ENCODE peak calls at places on chromosomes 6 and 20, in ten cellular contexts. H is psoas muscle; M is CD8-positive, alpha-beta T cell; A is esophagus squamous epithelium; X is tibial artery; V is left ventricle myocardium inferior; K is breast epithelium; C is spleen; Y is right cardiac atrium; W is heart right ventricle. N is an unnamed sample.
A peak's percentile ranks its signal among the peaks of the same experiment; 100 is the strongest.

GRCh38 chr6:168150551-168151444 is 71.8 kb upstream of the FRMD1 start:
- DNase-seq in H (no peak), M (no peak), A (no peak), X (no peak), V (no peak), K (no peak), C (no peak), Y (no peak), W (no peak), N (peak; percentile 30)

GRCh38 chr20:10239954-10240353 is 21.3 kb downstream of the SNAP25 start:
- DNase-seq in H (no peak), M (no peak), A (no peak), X (no peak), V (no peak), K (peak; percentile 62), C (no peak), Y (no peak), W (no peak), N (no peak)

GRCh38 chr20:38057351-38057972 is 23.9 kb downstream of the RPRD1B start:
- DNase-seq in H (peak; percentile 84), M (peak; percentile 82), A (no peak), X (peak; percentile 90), V (peak; percentile 86), K (peak; percentile 78), C (peak; percentile 94), Y (peak; percentile 96), W (peak; percentile 86), N (peak; percentile 90)

GRCh38 chr6:97026298-97026697 is 101.8 kb downstream of the KLHL32 start:
- DNase-seq in H (no peak), M (no peak), A (no peak), X (no peak), V (no peak), K (no peak), C (no peak), Y (no peak), W (no peak), N (no peak)

GRCh38 chr6:10659697-10660348 is 34.6 kb downstream of the C6orf52 start:
- DNase-seq in H (no peak), M (no peak), A (no peak), X (no peak), V (peak; percentile 16), K (no peak), C (peak; percentile 79), Y (peak; percentile 53), W (peak; percentile 20), N (no peak)

GRCh38 chr20:20440473-20440872 is 72.6 kb downstream of the INSM1 start:
- DNase-seq in H (no peak), M (no peak), A (no peak), X (no peak), V (no peak), K (no peak), C (no peak), Y (no peak), W (no peak), N (no peak)

GRCh38 chr6:157068691-157069228 is 254.6 kb downstream of the TMEM242 start:
- DNase-seq in H (no peak), M (no peak), A (no peak), X (no peak), V (no peak), K (no peak), C (no peak), Y (no peak), W (no peak), N (no peak)

GRCh38 chr6:75963569-75963968 is 108.9 kb downstream of the IMPG1 start:
- DNase-seq in H (no peak), M (no peak), A (no peak), X (no peak), V (no peak), K (no peak), C (no peak), Y (no peak), W (no peak), N (no peak)

GRCh38 chr6:43842964-43843645 is 73.1 kb downstream of the VEGFA start:
- DNase-seq in H (no peak), M (no peak), A (no peak), X (no peak), V (no peak), K (no peak), C (no peak), Y (no peak), W (no peak), N (no peak)

GRCh38 chr6:43847741-43848630 is 78.0 kb downstream of the VEGFA start:
- DNase-seq in H (no peak), M (no peak), A (no peak), X (no peak), V (no peak), K (no peak), C (no peak), Y (no peak), W (no peak), N (no peak)

GRCh38 chr6:43843669-43844171 is 73.7 kb downstream of the VEGFA start:
- DNase-seq in H (no peak), M (no peak), A (no peak), X (no peak), V (no peak), K (no peak), C (no peak), Y (no peak), W (no peak), N (no peak)

GRCh38 chr6:43846556-43846955 is 76.5 kb downstream of the VEGFA start:
- DNase-seq in H (no peak), M (no peak), A (no peak), X (no peak), V (no peak), K (no peak), C (no peak), Y (no peak), W (no peak), N (no peak)

DNA sequence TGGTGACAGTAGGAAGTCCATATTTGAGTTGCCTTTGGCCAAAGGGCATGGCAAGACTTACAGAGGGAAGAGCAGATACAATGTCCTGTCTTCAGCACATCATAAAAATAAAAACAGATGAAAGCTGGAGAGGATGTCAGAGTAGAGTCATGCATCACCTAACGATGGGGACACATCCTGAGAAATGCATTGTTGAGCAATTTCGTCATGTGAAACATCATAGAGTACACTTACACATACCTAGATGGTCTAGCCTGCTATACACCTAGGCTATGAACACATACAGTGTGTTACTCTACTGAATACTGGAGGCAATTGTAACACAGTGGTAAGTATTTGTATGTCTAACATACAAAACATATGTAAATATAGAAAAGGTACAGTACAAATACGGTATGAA is 75.6 kb downstream of the VEGFA start:
- DNase-seq in H (no peak), M (no peak), A (no peak), X (no peak), V (no peak), K (no peak), C (no peak), Y (no peak), W (no peak), N (no peak)
- H3K4me1 ChIP-seq in H (no peaks in the 10 kb centered on the region), M (no peaks in the 10 kb centered on the region), A (no peaks in the 10 kb centered on the region), X (no peaks in the 10 kb centered on the region), V (no peaks in the 10 kb centered on the region), K (no peaks in the 10 kb centered on the region), C (no peaks in the 10 kb centered on the region), Y (no peaks in the 10 kb centered on the region), W (no peaks in the 10 kb centered on the region), N (no peaks in the 10 kb centered on the region)

GRCh38 chr20:32554965-32555289 is 30.2 kb downstream of the NOL4L start:
- DNase-seq in H (no peak), M (no peak), A (no peak), X (no peak), V (no peak), K (no peak), C (no peak), Y (no peak), W (no peak), N (no peak)

GRCh38 chr20:32551693-32552092 is 33.4 kb downstream of the NOL4L start:
- DNase-seq in H (no peak), M (no peak), A (no peak), X (no peak), V (no peak), K (no peak), C (no peak), Y (no peak), W (no peak), N (no peak)

GRCh38 chr20:32556312-32557184 is 28.6 kb downstream of the NOL4L start:
- DNase-seq in H (no peak), M (no peak), A (no peak), X (no peak), V (no peak), K (peak; percentile 70), C (no peak), Y (no peak), W (no peak), N (no peak)

GRCh38 chr20:32555584-32555983 is 29.5 kb downstream of the NOL4L start:
- DNase-seq in H (no peak), M (no peak), A (no peak), X (no peak), V (no peak), K (no peak), C (no peak), Y (no peak), W (no peak), N (no peak)

GRCh38 chr20:32553618-32554017 is 31.5 kb downstream of the NOL4L start:
- DNase-seq in H (no peak), M (no peak), A (no peak), X (no peak), V (no peak), K (no peak), C (no peak), Y (no peak), W (no peak), N (no peak)
- H3K4me1 ChIP-seq in H (no peaks in the 10 kb centered on the region), M (peaks cover 46% of the 10 kb centered on the region), A (no peaks in the 10 kb centered on the region), X (no peaks in the 10 kb centered on the region), V (no peaks in the 10 kb centered on the region), K (no peaks in the 10 kb centered on the region), C (peaks cover 3% of the 10 kb centered on the region), Y (no peaks in the 10 kb centered on the region), W (peaks cover 6% of the 10 kb centered on the region), N (no peaks in the 10 kb centered on the region)

DNA sequence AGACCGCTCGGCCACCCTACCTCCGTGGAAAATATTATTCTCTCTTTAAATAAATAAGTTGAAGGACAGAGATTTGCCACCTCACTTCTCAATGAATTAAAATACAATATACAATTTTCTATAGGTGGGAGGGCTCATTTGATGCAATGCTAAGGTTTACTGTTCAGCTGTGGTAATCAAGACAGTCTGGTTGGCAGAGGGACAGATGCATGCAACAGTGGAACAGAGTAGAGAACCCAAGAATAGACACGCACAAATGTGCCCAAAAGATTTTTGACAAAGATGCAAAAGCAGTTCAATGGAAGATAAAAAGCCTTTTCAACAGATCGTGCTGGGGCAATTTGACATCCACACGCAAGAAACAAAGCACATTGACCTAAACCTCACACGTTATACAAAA is 145.2 kb downstream of the CEBPB start:
- DNase-seq in H (no peak), M (no peak), A (no peak), X (no peak), V (no peak), K (no peak), C (no peak), Y (no peak), W (no peak), N (no peak)
- H3K4me1 ChIP-seq in H (peaks cover 6% of the 10 kb centered on the region), M (peaks cover 24% of the 10 kb centered on the region), A (no peaks in the 10 kb centered on the region), X (peaks cover 8% of the 10 kb centered on the region), V (no peaks in the 10 kb centered on the region), K (peaks cover 12% of the 10 kb centered on the region), C (peaks cover 14% of the 10 kb centered on the region), Y (no peaks in the 10 kb centered on the region), W (peaks cover 80% of the 10 kb centered on the region), N (no peaks in the 10 kb centered on the region)

DNA sequence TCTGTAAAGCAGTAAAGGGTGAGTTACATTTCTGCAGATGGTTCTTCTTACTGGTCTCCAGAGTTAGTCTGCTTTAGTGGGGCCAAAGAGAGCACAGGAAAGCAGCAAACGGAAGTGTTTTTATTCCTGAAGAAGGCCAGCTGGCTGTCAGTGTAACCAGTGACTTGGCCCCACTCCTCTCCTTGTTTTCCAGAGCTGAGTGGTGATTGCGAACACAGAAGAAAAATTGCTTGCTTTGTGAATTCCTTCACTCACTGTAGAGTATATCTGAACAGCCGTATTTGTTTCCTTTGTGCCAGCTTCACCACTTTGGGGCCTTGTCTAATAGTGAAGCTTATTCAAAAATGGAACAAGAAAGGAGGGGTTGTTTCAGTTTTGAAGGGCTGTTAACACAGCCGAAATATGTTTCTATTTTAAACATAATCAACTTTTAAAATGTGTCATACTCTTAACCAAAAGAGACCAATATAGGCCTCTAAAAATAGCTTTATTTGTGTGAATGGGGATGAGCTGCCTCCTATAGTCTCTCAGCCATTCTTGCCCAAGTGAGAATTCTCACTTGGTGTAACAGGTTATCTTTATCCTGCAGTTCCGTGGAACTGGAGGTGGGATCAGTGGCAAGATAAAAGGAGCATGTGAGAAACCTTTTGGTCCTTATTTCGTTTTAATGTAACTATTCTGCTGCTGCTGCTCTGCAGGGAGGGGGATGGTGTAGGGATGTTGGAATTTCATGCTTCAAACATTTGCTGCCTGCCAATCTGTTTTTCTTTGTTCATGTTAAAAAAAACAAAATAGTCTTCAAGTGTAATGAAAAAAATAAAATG is 37.8 kb downstream of the ZC2HC1B start:
- DNase-seq in H (peak; percentile 17), M (no peak), A (no peak), X (peak; percentile 41), V (peak; percentile 18), K (no peak), C (no peak), Y (peak; percentile 66), W (no peak), N (peak; percentile 65)
- H3K4me1 ChIP-seq in H (no peaks in the 10 kb centered on the region), M (no peaks in the 10 kb centered on the region), A (peaks cover 2% of the 10 kb centered on the region), X (peaks cover 8% of the 10 kb centered on the region), V (peaks cover 17% of the 10 kb centered on the region), K (no peaks in the 10 kb centered on the region), C (no peaks in the 10 kb centered on the region), Y (peaks cover 7% of the 10 kb centered on the region), W (peaks cover 21% of the 10 kb centered on the region), N (peaks cover 11% of the 10 kb centered on the region)